ENCODE peak calls at places on chromosomes 13 and 19, in five cellular contexts. C is mucosa of descending colon, S is HepG2, D is fibroblast of lung, M is left ventricle myocardium inferior. L is an unnamed sample.

GRCh38 chr13:112783135-112783945 is 93.5 kb downstream of the ATP11A start:
- DNase-seq in C (peak; percentile 34), D (peak; percentile 83), M (no peak), S (no peak), L (no peak)

GRCh38 chr13:42260885-42261654 is 10.9 kb upstream of the AKAP11 start:
- DNase-seq in C (no peak), S (no peak), D (no peak), M (no peak), L (no peak)

GRCh38 chr13:109393045-109393444 is 393.3 kb downstream of the IRS2 start:
- DNase-seq in D (no peak), S (no peak), C (no peak), M (no peak), L (no peak)

GRCh38 chr19:43651758-43652545 is 12.3 kb upstream of the CADM4 start:
- DNase-seq in M (no peak), C (no peak), D (peak; percentile 69), S (peak; percentile 75), L (peak; percentile 46)

GRCh38 chr19:29770653-29771052 is 41.1 kb upstream of the CCNE1 start:
- DNase-seq in C (no peak), M (no peak), S (no peak), D (no peak), L (no peak)

GRCh38 chr19:6772028-6772865 is at the start of gene VAV1:
- DNase-seq in C (peak; percentile 91), M (peak; percentile 58), S (no peak), D (no peak), L (peak; percentile 65)

GRCh38 chr19:40223135-40223822 is 3.2 kb downstream of the CCNP start:
- DNase-seq in S (no peak), M (no peak), D (no peak), C (no peak), L (no peak)

GRCh38 chr19:53034948-53035675 is 9.4 kb upstream of the ERVV-2 start:
- DNase-seq in C (no peak), M (no peak), D (no peak), S (no peak), L (no peak)

GRCh38 chr13:59532405-59532804 is 631.3 kb downstream of the DIAPH3 start:
- DNase-seq in M (no peak), C (no peak), D (no peak), S (no peak), L (no peak)

GRCh38 chr13:95677564-95678386 is 836 bp downstream of the DNAJC3 start:
- DNase-seq in M (no peak), S (no peak), C (no peak), D (peak; percentile 31), L (peak; percentile 71)

GRCh38 chr13:93151277-93151676 is 75.3 kb upstream of the GPC6 start:
- DNase-seq in S (no peak), C (no peak), M (no peak), D (peak; percentile 95), L (no peak)

GRCh38 chr19:4376245-4376990 is 23.9 kb downstream of the SH3GL1 start:
- DNase-seq in D (no peak), C (no peak), M (no peak), S (no peak), L (no peak)
- H3K4me3 ChIP-seq in D (no peak overlapping the region), C (no peak overlapping the region), M (no peak overlapping the region), S (no peak overlapping the region), L (no peak overlapping the region)

GRCh38 chr19:33064117-33064777 is 441 bp downstream of the RHPN2 start:
- DNase-seq in M (no peak), C (peak; percentile 74), D (no peak), S (no peak), L (peak; percentile 75)
- H3K4me1 ChIP-seq in M (peaks cover 25% of the 10 kb centered on the region), C (peaks cover 23% of the 10 kb centered on the region), D (peaks cover 2% of the 10 kb centered on the region), S (peaks cover 59% of the 10 kb centered on the region), L (no peaks in the 10 kb centered on the region)

GRCh38 chr13:40666058-40666904 is at the start of gene FOXO1:
- DNase-seq in S (peak; percentile 51), D (peak; percentile 86), C (peak; percentile 93), M (peak; percentile 94), L (peak; percentile 92)

GRCh38 chr13:40664100-40665060 is 2.1 kb downstream of the FOXO1 start:
- DNase-seq in C (peak; percentile 90), D (peak; percentile 38), M (peak; percentile 87), S (peak; percentile 43), L (peak; percentile 93)

GRCh38 chr13:40666905-40667621 is 622 bp upstream of the FOXO1 start:
- DNase-seq in C (peak; percentile 78), M (peak; percentile 36), S (peak; percentile 48), D (no peak), L (peak; percentile 85)

GRCh38 chr13:40665061-40665753 is 1.2 kb downstream of the FOXO1 start:
- DNase-seq in S (no peak), M (peak; percentile 54), C (peak; percentile 74), D (no peak), L (peak; percentile 70)

DNA sequence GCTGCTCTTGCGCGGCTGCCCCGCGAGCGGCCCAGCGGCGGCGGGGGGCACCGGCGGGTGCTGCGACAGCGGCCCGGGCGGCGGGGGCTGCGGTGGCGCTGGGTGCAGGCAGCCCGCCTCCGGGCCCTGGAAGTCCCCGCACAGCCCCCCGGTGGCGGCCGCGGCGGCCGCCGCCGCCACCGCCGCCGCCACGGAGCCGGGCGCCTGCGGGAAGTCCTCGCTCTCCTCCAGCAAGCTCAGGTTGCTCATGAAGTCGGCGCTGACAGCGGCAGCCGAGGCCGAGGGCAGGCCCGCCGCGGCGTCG is 735 bp downstream of the FOXO1 start:
- DNase-seq in M (peak; percentile 21), S (no peak), D (peak; percentile 24), C (no peak), L (no peak)
- H3K4me3 ChIP-seq in M (peak overlapping the region; percentile 95), S (peak overlapping the region; percentile 99), D (peak overlapping the region; percentile 70), C (peak overlapping the region; percentile 73), L (peak overlapping the region; percentile 85)

GRCh38 chr19:13076787-13077186 is 25.9 kb downstream of the LYL1 start:
- DNase-seq in D (no peak), M (no peak), S (no peak), C (no peak), L (no peak)
- H3K4me1 ChIP-seq in D (peaks cover 23% of the 10 kb centered on the region), M (peaks cover 68% of the 10 kb centered on the region), S (peaks cover 4% of the 10 kb centered on the region), C (peaks cover 34% of the 10 kb centered on the region), L (peaks cover 17% of the 10 kb centered on the region)